ENCODE peak calls at places on chromosomes 11 and 22, in five cellular contexts. R, T, G, M and D are unnamed samples.

GRCh38 chr11:16807306-16807705 is 68.9 kb downstream of the C11orf58 start:
- DNase-seq in R (no peak), G (no peak), M (no peak), T (no peak), D (no peak)

GRCh38 chr11:110431212-110432073 is 1.7 kb downstream of the FDX1 start:
- DNase-seq in G (no peak), R (no peak), T (no peak), M (peak), D (no peak)

GRCh38 chr11:72777755-72778278 is 16.0 kb downstream of the STARD10 start:
- DNase-seq in R (no peak), T (peak), M (no peak), G (no peak), D (no peak)

GRCh38 chr11:13717331-13717730 is 48.9 kb downstream of the FAR1 start:
- DNase-seq in M (peak), T (no peak), R (no peak), G (no peak), D (no peak)

GRCh38 chr11:46272816-46273427 is 4.5 kb upstream of the CREB3L1 start:
- DNase-seq in R (no peak), M (peak), G (peak), T (peak), D (no peak)

GRCh38 chr22:21816787-21817496 is 50.5 kb downstream of the MAPK1 start:
- DNase-seq in M (peak), R (no peak), T (no peak), G (no peak), D (no peak)

GRCh38 chr11:3022982-3023381 is 30.9 kb upstream of the NAP1L4 start:
- DNase-seq in R (no peak), G (no peak), T (no peak), M (peak), D (no peak)

GRCh38 chr11:112689851-112690250 is 271.4 kb upstream of the NCAM1 start:
- DNase-seq in T (no peak), M (no peak), R (no peak), G (no peak), D (no peak)

DNA sequence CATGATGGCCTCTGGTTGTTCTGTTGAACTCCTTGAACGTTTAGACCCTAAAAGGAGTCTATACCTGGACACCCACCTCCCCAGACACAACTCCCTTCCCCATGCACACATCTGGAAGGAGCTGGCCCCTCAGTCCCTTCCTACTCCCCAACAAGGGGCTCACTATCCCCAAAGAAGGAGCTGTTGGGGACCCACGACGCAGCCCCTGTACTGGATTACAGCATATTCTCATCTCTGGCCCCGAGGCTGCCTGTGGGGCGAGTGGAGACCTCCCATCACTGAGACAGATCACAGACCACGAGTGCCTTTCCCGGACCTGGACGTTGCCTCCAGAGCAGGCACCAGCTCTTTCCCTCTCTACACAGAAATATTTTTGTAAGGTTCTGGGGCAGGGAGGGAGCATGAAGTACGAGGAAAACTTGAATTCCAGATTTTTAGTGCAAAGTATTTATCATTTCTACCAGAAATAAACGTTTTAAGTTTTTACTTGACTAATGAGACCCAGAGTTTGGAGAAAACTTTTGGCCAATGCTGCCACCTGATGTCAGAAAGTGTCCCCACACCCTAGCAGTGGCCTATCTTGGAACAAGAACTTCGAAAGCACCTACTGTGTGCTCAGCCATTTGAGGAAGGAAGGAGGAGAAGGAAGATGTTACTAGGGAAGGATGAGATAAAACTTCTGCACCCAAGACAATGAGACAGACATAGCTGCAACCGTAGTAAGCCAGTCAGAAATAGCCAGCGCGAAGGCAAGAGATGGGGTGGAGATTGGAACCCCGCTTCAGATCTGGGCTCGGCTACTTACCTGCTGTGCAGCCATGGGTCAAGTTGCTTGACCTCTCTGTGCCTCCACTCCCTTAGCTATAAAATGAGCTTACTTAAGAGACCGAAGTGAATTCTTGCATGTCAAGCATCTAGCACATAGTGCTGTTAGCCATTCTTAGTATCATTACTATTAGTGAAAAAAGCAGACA is 10.2 kb upstream of the POU2F3 start:
- DNase-seq in M (peak), R (no peak), G (no peak), T (no peak), D (no peak)
- TF ChIP-seq CTCF in M (peak), R (peak), G (peak), T (no peak), D (peak)

DNA sequence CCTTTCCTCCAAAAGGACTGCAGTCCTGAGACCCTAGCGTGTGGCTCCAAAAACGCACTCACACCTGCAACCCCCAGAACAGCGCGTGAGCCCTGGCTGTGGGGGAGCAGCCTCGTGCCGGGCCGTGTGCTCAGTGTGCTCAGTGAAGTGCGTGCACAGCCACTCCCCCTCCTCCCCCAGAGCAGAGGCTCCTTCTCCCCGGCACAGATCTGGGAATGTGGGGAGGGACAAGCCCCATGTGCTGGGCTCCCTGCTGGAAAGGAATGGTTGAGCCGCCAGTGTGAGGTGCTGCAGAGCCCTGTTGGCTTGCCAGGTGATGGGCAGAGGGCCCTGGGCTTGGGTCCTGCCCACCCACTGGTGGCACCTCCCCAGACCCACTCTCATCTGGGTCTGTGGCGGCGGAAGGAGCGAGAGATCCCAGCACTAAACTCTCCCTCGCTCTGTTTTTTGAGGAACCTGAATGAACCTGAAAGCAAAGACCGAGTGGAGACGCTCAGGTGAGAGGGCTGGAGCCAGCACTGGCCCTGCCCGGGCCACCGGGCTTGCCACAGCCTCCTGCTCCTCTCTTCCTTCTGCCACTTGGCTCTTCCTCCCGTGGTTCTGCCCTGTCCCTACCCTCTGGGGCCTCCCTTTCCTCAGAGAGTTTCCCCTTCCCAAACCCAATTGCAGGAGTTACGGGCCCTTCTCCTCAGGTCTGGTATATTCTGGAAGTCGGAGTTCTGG is 9.0 kb downstream of the RCOR2 start:
- DNase-seq in G (peak), T (no peak), R (no peak), M (no peak), D (no peak)
- TF ChIP-seq CTCF in G (no peak), T (no peak), R (no peak), M (no peak), D (no peak)

GRCh38 chr11:8267280-8267679 is 3.6 kb upstream of the LMO1 start:
- DNase-seq in T (no peak), G (no peak), R (no peak), M (no peak), D (peak)

GRCh38 chr11:8263769-8264410 is at the start of gene LMO1:
- DNase-seq in R (peak), T (peak), M (peak), G (peak), D (peak)

GRCh38 chr11:8267831-8268529 is 4.3 kb upstream of the LMO1 start:
- DNase-seq in R (peak), M (no peak), G (no peak), T (no peak), D (peak)

GRCh38 chr11:8266246-8267241 is 2.9 kb upstream of the LMO1 start:
- DNase-seq in G (no peak), M (no peak), T (no peak), R (no peak), D (no peak)

GRCh38 chr11:8265681-8266241 is 2.1 kb upstream of the LMO1 start:
- DNase-seq in G (no peak), R (no peak), M (no peak), T (no peak), D (peak)
- TF ChIP-seq CTCF in G (no peak), R (no peak), M (peak), T (no peak), D (no peak)

DNA sequence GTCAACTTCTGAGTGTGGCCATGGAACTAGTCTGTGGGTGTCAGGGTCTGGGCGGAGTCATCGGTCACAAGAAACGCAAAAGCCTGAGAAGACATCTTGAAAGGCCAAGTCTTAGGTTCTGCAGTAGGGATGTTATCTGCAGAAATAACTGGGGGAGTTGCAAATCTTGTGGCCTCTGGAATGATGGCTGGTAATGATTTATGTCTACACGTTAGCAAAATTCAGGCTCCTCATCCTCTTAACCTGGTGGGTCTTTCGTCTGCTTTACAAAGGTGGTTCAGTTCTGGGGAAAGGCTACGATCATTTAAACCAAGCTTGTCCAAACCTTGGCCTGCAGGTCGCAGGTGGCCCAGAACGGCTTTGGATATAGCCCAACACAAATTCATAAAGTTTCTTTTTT is 7.4 kb upstream of the CYB5R3 start:
- DNase-seq in M (no peak), R (no peak), T (no peak), G (no peak), D (no peak)
- TF ChIP-seq CTCF in M (no peak), R (no peak), T (no peak), G (no peak), D (no peak)

DNA sequence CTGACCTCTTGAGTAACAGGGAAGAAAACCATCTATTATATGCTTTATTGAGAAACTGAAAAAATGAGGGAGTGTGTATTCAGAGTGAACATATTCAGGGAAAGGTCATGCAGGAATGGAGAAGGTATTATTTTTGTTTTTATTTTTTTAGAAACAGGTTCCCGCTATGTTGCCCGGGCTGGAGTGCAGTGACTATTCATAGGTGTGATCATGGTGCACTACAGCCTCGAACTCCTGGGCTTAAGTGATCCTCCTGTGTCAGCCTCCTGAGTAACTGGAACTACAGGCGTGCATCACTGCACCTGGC is 8.7 kb upstream of the RCE1 start:
- DNase-seq in R (no peak), G (no peak), T (no peak), M (no peak), D (no peak)
- TF ChIP-seq CTCF in R (no peak), G (no peak), T (no peak), M (no peak), D (peak)

DNA sequence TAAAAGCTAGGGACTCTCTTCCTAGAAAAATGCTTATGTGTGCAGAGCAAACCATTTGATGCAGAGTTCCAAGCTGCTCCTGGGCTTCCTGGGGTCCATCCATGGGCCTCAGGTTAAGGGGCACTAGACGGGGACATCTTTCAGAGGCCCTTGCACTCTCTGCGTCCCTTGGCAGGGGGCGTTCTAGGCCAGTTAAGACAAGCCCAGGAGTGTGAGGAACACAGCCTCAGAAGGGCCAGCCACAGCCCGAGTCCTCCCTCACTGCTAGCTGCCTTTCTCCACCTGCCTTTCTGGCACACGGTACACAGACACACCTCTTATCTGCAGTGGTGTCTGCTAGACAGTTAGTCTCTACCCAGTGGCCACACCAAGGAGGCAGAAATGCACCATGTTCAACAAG is 18.0 kb upstream of the BID start:
- DNase-seq in R (no peak), G (no peak), T (no peak), M (no peak), D (no peak)
- TF ChIP-seq CTCF in R (no peak), G (no peak), T (no peak), M (no peak), D (no peak)

GRCh38 chr11:73995247-73995646 is 12.6 kb upstream of the UCP2 start:
- DNase-seq in T (no peak), M (peak), R (no peak), G (no peak), D (no peak)
- TF ChIP-seq CTCF in T (no peak), M (no peak), R (no peak), G (no peak), D (no peak)

GRCh38 chr22:33299245-33299956 is 241.2 kb upstream of the SYN3 start:
- DNase-seq in R (no peak), G (no peak), M (no peak), T (no peak), D (no peak)
- TF ChIP-seq CTCF in R (no peak), G (no peak), M (no peak), T (no peak), D (no peak)

DNA sequence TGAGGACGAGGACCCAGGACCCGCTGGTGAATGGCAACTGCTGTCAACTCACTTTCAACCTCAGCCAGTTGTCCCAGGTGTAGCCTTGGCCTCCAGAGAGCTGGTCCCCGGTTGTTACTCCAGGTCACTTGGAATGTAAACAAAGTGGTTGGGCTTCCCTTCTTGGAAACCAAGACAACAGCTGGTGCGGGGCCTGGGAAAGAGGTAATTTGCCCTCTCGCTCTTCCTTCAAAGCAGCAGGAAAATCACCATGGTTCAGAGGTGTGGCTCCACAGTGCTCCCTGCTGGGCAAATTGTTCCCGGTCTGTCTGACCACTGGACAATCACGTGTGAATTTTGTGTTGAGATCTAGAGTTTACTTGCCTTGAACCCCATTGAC is 15.0 kb downstream of the SLC1A2 start:
- DNase-seq in M (peak), G (no peak), T (peak), R (no peak), D (no peak)
- TF ChIP-seq CTCF in M (peak), G (no peak), T (no peak), R (peak), D (peak)

DNA sequence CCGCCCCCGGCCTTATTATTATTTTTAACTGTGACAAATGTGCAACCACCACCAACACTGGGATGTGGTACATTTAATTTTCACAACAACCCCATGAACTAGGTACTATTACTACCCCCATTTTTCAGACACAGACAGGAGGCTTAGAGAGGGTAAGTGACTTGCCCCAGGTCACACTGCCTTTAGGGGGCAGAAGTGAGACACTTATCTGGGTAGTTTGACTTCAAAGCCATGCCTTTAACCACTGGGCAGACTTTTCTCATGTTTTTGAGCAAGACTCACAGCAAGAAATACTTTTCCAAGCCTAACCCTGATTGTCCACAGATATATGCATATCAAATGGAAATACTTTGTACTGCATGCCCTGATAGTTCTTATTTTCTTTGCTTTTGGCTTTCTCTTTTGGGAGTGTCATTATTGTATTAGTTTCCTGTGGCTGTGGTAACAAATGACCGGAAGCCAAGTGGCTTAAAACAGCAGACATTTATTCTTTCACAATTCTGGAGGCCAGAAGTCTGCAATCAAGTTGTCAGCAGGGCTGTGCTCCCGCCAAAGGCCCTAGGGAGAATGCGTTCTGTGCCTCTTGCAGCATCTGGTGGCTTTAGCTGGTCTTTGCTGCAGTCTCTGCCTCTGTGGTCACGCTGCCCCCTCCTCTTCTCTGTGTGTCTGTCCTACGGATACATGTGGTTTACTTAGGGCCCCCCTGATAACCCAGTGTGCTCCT is 110.8 kb downstream of the GRIK4 start:
- DNase-seq in T (no peak), R (no peak), M (peak), G (no peak), D (no peak)
- TF ChIP-seq CTCF in T (no peak), R (no peak), M (no peak), G (no peak), D (no peak)